ENCODE peak calls at places on chromosomes 6 and 20, in eight cellular contexts. One of them, this sample, is unnamed.

GRCh38 chr6:14129572-14129971 is 12.0 kb downstream of the CD83 start:
- DNase-seq in H54: peak
- DNase-seq in transverse colon: peak
- DNase-seq in heart left ventricle: peak
- DNase-seq in HCT116: peak
- DNase-seq in lower leg skin: no peak
- DNase-seq in tibial nerve: peak
- DNase-seq in Peyer's patch: peak
- DNase-seq in this sample: peak

GRCh38 chr6:4280721-4281120 is 145.3 kb upstream of the ECI2 start:
- DNase-seq in lower leg skin: peak
- DNase-seq in HCT116: no peak
- DNase-seq in tibial nerve: no peak
- DNase-seq in Peyer's patch: no peak
- DNase-seq in heart left ventricle: peak
- DNase-seq in transverse colon: no peak
- DNase-seq in H54: peak
- DNase-seq in this sample: no peak

GRCh38 chr6:11042025-11042749 is 1.9 kb downstream of the ELOVL2 start:
- DNase-seq in H54: no peak
- DNase-seq in heart left ventricle: no peak
- DNase-seq in tibial nerve: no peak
- DNase-seq in HCT116: no peak
- DNase-seq in Peyer's patch: no peak
- DNase-seq in transverse colon: no peak
- DNase-seq in lower leg skin: no peak
- DNase-seq in this sample: no peak

GRCh38 chr6:150211700-150212615 is 69.1 kb downstream of the PPP1R14C start:
- DNase-seq in H54: no peak
- DNase-seq in HCT116: no peak
- DNase-seq in transverse colon: no peak
- DNase-seq in tibial nerve: no peak
- DNase-seq in Peyer's patch: no peak
- DNase-seq in lower leg skin: no peak
- DNase-seq in heart left ventricle: no peak
- DNase-seq in this sample: peak

GRCh38 chr6:21067521-21067920 is 526.0 kb upstream of the SOX4 start:
- DNase-seq in transverse colon: no peak
- DNase-seq in lower leg skin: no peak
- DNase-seq in Peyer's patch: no peak
- DNase-seq in heart left ventricle: no peak
- DNase-seq in H54: no peak
- DNase-seq in HCT116: peak
- DNase-seq in tibial nerve: no peak
- DNase-seq in this sample: no peak

GRCh38 chr20:41316602-41317535 is 662 bp downstream of the ZHX3 start:
- DNase-seq in transverse colon: peak
- DNase-seq in Peyer's patch: peak
- DNase-seq in HCT116: no peak
- DNase-seq in heart left ventricle: peak
- DNase-seq in lower leg skin: peak
- DNase-seq in H54: peak
- DNase-seq in tibial nerve: peak
- DNase-seq in this sample: peak

GRCh38 chr20:8744228-8744844 is 324.6 kb upstream of the PLCB4 start:
- DNase-seq in lower leg skin: no peak
- DNase-seq in HCT116: no peak
- DNase-seq in Peyer's patch: no peak
- DNase-seq in transverse colon: no peak
- DNase-seq in heart left ventricle: no peak
- DNase-seq in tibial nerve: no peak
- DNase-seq in H54: no peak
- DNase-seq in this sample: no peak

GRCh38 chr6:107488174-107488874 is 1.6 kb upstream of the SOBP start:
- DNase-seq in transverse colon: no peak
- DNase-seq in heart left ventricle: no peak
- DNase-seq in HCT116: no peak
- DNase-seq in tibial nerve: no peak
- DNase-seq in H54: no peak
- DNase-seq in lower leg skin: no peak
- DNase-seq in Peyer's patch: no peak
- DNase-seq in this sample: peak

GRCh38 chr20:4972506-4973251 is 28.6 kb downstream of the SLC23A2 start:
- DNase-seq in tibial nerve: no peak
- DNase-seq in transverse colon: no peak
- DNase-seq in H54: no peak
- DNase-seq in Peyer's patch: no peak
- DNase-seq in lower leg skin: no peak
- DNase-seq in HCT116: no peak
- DNase-seq in heart left ventricle: no peak
- DNase-seq in this sample: no peak

GRCh38 chr20:4971064-4971463 is 30.2 kb downstream of the SLC23A2 start:
- DNase-seq in tibial nerve: no peak
- DNase-seq in HCT116: no peak
- DNase-seq in heart left ventricle: no peak
- DNase-seq in H54: no peak
- DNase-seq in lower leg skin: no peak
- DNase-seq in transverse colon: no peak
- DNase-seq in Peyer's patch: no peak
- DNase-seq in this sample: no peak

GRCh38 chr20:4978050-4978918 is 23.0 kb downstream of the SLC23A2 start:
- DNase-seq in H54: no peak
- DNase-seq in transverse colon: no peak
- DNase-seq in Peyer's patch: no peak
- DNase-seq in heart left ventricle: no peak
- DNase-seq in HCT116: no peak
- DNase-seq in lower leg skin: no peak
- DNase-seq in tibial nerve: no peak
- DNase-seq in this sample: no peak

GRCh38 chr20:4967752-4968477 is 33.4 kb downstream of the SLC23A2 start:
- DNase-seq in Peyer's patch: no peak
- DNase-seq in tibial nerve: no peak
- DNase-seq in HCT116: no peak
- DNase-seq in lower leg skin: no peak
- DNase-seq in heart left ventricle: no peak
- DNase-seq in transverse colon: no peak
- DNase-seq in H54: no peak
- DNase-seq in this sample: no peak

DNA sequence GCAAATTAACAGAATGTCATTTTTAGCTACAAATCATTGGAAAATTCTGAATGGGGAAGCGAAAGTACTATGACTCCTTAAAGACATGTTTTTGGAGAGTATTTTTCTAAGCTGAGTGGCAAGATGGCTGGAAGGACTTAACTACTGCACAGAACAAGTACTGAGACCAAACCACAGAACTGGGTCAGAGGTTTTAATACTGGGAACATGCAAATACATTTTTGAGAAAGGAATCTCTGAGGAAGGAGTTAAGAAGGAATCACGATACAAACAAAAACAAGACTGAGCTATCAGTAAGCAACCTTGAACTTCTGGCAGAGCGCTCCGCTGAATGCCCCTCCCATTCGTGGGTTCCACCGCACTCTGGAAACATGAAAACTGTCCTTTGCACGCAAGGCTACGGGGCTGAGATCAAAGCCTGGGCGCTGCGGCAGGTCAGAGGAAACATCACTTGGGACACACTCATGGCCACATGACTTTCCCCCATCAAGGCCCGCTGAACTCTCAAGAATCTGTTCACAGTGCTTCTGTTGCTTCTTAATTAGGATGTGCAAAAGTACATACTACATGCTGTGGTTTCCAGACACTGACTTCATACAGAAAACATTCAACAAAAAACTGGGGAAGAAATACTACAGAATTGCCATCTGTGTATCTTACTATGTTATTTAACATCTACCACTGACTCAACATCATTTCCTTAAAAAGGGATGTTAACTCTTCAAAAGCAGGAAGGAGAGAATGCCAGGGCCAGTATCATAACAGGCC is 27.8 kb downstream of the SLC23A2 start:
- DNase-seq in lower leg skin: peak
- DNase-seq in H54: no peak
- DNase-seq in HCT116: no peak
- DNase-seq in tibial nerve: peak
- DNase-seq in Peyer's patch: peak
- DNase-seq in transverse colon: peak
- DNase-seq in heart left ventricle: no peak
- DNase-seq in this sample: peak
- TF ChIP-seq POLR2A in lower leg skin: no peak
- TF ChIP-seq POLR2A in H54: no peak
- TF ChIP-seq POLR2A in HCT116: no peak
- TF ChIP-seq POLR2A in tibial nerve: no peak
- TF ChIP-seq POLR2A in Peyer's patch: no peak
- TF ChIP-seq POLR2A in transverse colon: no peak
- TF ChIP-seq POLR2A in heart left ventricle: no peak
- TF ChIP-seq POLR2A in this sample: peak

GRCh38 chr20:44997668-44998067 is 31.4 kb downstream of the STK4 start:
- DNase-seq in transverse colon: no peak
- DNase-seq in lower leg skin: no peak
- DNase-seq in Peyer's patch: no peak
- DNase-seq in heart left ventricle: no peak
- DNase-seq in H54: no peak
- DNase-seq in tibial nerve: no peak
- DNase-seq in HCT116: no peak
- DNase-seq in this sample: no peak

GRCh38 chr20:44997171-44997570 is 30.9 kb downstream of the STK4 start:
- DNase-seq in HCT116: no peak
- DNase-seq in tibial nerve: no peak
- DNase-seq in Peyer's patch: no peak
- DNase-seq in transverse colon: no peak
- DNase-seq in heart left ventricle: no peak
- DNase-seq in H54: no peak
- DNase-seq in lower leg skin: no peak
- DNase-seq in this sample: no peak

GRCh38 chr20:44990425-44990824 is 24.1 kb downstream of the STK4 start:
- DNase-seq in lower leg skin: no peak
- DNase-seq in heart left ventricle: no peak
- DNase-seq in HCT116: no peak
- DNase-seq in tibial nerve: no peak
- DNase-seq in Peyer's patch: no peak
- DNase-seq in H54: no peak
- DNase-seq in transverse colon: no peak
- DNase-seq in this sample: no peak

GRCh38 chr20:44990957-44991356 is 24.6 kb downstream of the STK4 start:
- DNase-seq in lower leg skin: no peak
- DNase-seq in tibial nerve: no peak
- DNase-seq in H54: no peak
- DNase-seq in heart left ventricle: no peak
- DNase-seq in HCT116: no peak
- DNase-seq in Peyer's patch: no peak
- DNase-seq in transverse colon: no peak
- DNase-seq in this sample: no peak

DNA sequence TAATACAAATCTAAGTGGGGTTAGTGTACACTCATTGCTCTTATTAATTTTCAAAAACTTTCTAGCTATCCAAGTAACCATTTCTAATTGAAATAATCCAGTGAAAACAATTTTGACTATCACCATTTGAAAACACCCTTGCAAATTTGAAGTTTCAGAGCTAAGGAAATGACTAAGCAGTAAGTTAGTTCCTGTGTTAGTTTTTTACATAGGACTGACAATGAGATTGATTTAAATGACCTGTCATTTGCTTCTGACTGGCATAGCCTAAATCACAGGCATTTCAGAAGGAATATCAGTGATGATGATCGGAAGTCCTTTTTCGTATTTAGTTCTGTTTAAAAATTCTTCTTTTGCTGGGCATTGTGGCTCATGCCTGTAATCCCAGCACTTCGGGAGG is 27.0 kb downstream of the STK4 start:
- DNase-seq in Peyer's patch: no peak
- DNase-seq in HCT116: no peak
- DNase-seq in lower leg skin: no peak
- DNase-seq in tibial nerve: no peak
- DNase-seq in H54: no peak
- DNase-seq in transverse colon: no peak
- DNase-seq in heart left ventricle: no peak
- DNase-seq in this sample: no peak
- TF ChIP-seq POLR2A in Peyer's patch: no peak
- TF ChIP-seq POLR2A in HCT116: no peak
- TF ChIP-seq POLR2A in lower leg skin: no peak
- TF ChIP-seq POLR2A in tibial nerve: no peak
- TF ChIP-seq POLR2A in H54: no peak
- TF ChIP-seq POLR2A in transverse colon: no peak
- TF ChIP-seq POLR2A in heart left ventricle: no peak
- TF ChIP-seq POLR2A in this sample: no peak

GRCh38 chr6:23334360-23334759 is 765.0 kb downstream of the HDGFL1 start:
- DNase-seq in heart left ventricle: no peak
- DNase-seq in tibial nerve: no peak
- DNase-seq in Peyer's patch: no peak
- DNase-seq in H54: no peak
- DNase-seq in lower leg skin: no peak
- DNase-seq in transverse colon: no peak
- DNase-seq in HCT116: no peak
- DNase-seq in this sample: no peak

GRCh38 chr6:23335894-23336293 is 766.5 kb downstream of the HDGFL1 start:
- DNase-seq in tibial nerve: no peak
- DNase-seq in H54: no peak
- DNase-seq in transverse colon: no peak
- DNase-seq in heart left ventricle: no peak
- DNase-seq in Peyer's patch: no peak
- DNase-seq in lower leg skin: no peak
- DNase-seq in HCT116: no peak
- DNase-seq in this sample: no peak

GRCh38 chr6:23329091-23329490 is 759.7 kb downstream of the HDGFL1 start:
- DNase-seq in transverse colon: no peak
- DNase-seq in lower leg skin: no peak
- DNase-seq in HCT116: no peak
- DNase-seq in tibial nerve: no peak
- DNase-seq in Peyer's patch: no peak
- DNase-seq in H54: no peak
- DNase-seq in heart left ventricle: no peak
- DNase-seq in this sample: no peak

GRCh38 chr6:23325065-23325464 is 755.7 kb downstream of the HDGFL1 start:
- DNase-seq in transverse colon: no peak
- DNase-seq in H54: no peak
- DNase-seq in lower leg skin: no peak
- DNase-seq in tibial nerve: no peak
- DNase-seq in Peyer's patch: no peak
- DNase-seq in heart left ventricle: no peak
- DNase-seq in HCT116: no peak
- DNase-seq in this sample: no peak

DNA sequence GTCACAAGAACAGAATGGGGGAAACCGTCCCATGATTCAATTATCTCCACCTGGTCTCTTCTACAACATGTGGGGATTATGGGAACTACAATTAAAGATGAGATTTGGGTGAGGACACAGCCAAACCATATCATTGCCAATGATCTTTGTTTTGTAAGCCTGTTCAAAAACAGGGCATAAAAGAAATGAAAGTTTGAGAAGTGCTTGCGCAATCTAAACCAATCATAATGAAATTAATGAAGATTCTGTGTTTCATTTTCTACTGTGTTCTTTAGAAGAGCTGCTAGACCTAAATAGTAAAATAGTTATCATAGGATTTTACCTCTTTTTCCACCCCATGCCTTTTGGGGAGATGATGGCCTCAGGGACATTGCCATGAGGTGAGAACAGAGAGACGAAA is 761.3 kb downstream of the HDGFL1 start:
- DNase-seq in Peyer's patch: no peak
- DNase-seq in H54: no peak
- DNase-seq in HCT116: no peak
- DNase-seq in transverse colon: no peak
- DNase-seq in tibial nerve: no peak
- DNase-seq in heart left ventricle: no peak
- DNase-seq in lower leg skin: no peak
- DNase-seq in this sample: no peak
- TF ChIP-seq POLR2A in Peyer's patch: no peak
- TF ChIP-seq POLR2A in H54: no peak
- TF ChIP-seq POLR2A in HCT116: no peak
- TF ChIP-seq POLR2A in transverse colon: no peak
- TF ChIP-seq POLR2A in tibial nerve: no peak
- TF ChIP-seq POLR2A in heart left ventricle: no peak
- TF ChIP-seq POLR2A in lower leg skin: no peak
- TF ChIP-seq POLR2A in this sample: no peak

DNA sequence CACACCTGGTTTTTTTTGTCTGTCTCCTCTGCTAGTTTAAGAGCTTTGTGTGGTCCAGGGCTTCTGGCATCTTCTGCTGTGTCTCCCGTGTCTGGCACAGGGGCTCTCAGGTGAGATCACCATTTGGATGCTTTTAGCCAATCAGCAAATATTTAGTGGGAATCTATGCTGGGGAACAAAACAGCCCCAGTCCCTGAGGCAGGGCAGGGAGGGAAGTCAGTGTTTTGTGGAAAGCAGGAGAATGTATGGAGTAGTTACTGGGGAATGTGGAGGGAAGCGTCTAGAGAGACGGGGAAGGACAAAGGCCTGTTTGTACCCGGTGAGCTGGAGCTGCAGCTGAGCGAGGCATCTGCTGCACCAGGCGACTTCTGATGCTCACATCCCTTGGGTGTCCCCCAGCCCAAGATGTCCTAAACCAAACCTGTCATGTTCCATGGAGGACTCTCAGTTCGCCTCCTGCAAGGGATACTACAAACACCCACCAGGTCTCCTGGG is 49.3 kb upstream of the NNAT start:
- DNase-seq in lower leg skin: no peak
- DNase-seq in Peyer's patch: no peak
- DNase-seq in heart left ventricle: no peak
- DNase-seq in H54: no peak
- DNase-seq in transverse colon: no peak
- DNase-seq in tibial nerve: no peak
- DNase-seq in HCT116: no peak
- DNase-seq in this sample: no peak
- TF ChIP-seq POLR2A in lower leg skin: no peak
- TF ChIP-seq POLR2A in Peyer's patch: no peak
- TF ChIP-seq POLR2A in heart left ventricle: no peak
- TF ChIP-seq POLR2A in H54: no peak
- TF ChIP-seq POLR2A in transverse colon: no peak
- TF ChIP-seq POLR2A in tibial nerve: no peak
- TF ChIP-seq POLR2A in HCT116: no peak
- TF ChIP-seq POLR2A in this sample: no peak